ENCODE peak calls at places on chromosomes 13 and 19, in five cellular contexts. A, B, J, F and U are unnamed samples. For H3K36me3 and H3K27me3, the result is how much of the 10 kb centered on the place peaks cover.

GRCh38 chr13:108679989-108680388 is 50.6 kb downstream of the MYO16 start:
- DNase-seq in B (no peak), A (no peak), F (no peak), J (no peak), U (no peak)

GRCh38 chr13:86446311-86446710 is 647.1 kb upstream of the SLITRK6 start:
- DNase-seq in B (no peak), A (no peak), J (no peak), F (no peak), U (no peak)

GRCh38 chr19:23203841-23204344 is 46.3 kb downstream of the ZNF724 start:
- DNase-seq in F (no peak), J (no peak), B (no peak), A (no peak), U (no peak)

GRCh38 chr19:1171755-1172352 is 2.2 kb downstream of the SBNO2 start:
- DNase-seq in F (no peak), J (no peak), B (no peak), A (no peak), U (no peak)

GRCh38 chr13:50593228-50593627 is 250.3 kb downstream of the DLEU7 start:
- DNase-seq in B (no peak), J (no peak), A (no peak), F (no peak), U (no peak)

GRCh38 chr13:29852464-29853054 is 2.1 kb upstream of the UBL3 start:
- DNase-seq in J (no peak), B (no peak), F (no peak), A (peak), U (no peak)

GRCh38 chr13:112971288-112971643 is 2.3 kb downstream of the MCF2L start:
- DNase-seq in F (no peak), B (no peak), A (no peak), J (no peak), U (no peak)

GRCh38 chr19:4064551-4065260 is 2.0 kb downstream of the ZBTB7A start:
- DNase-seq in A (no peak), J (peak), F (no peak), B (peak), U (peak)

GRCh38 chr13:70384156-70384555 is 275.9 kb upstream of the KLHL1 start:
- DNase-seq in B (no peak), A (no peak), F (no peak), J (no peak), U (no peak)

GRCh38 chr13:23470706-23471610 is 37.5 kb upstream of the SACS start:
- DNase-seq in F (no peak), B (no peak), A (no peak), J (no peak), U (no peak)

GRCh38 chr13:43879323-43880181 is at the start of the genes CCDC122 and LACC1:
- DNase-seq in F (peak), A (peak), J (peak), B (peak), U (peak)

GRCh38 chr19:55640043-55640576 is 692 bp upstream of the ZNF580 start:
- DNase-seq in B (peak), A (peak), J (peak), F (no peak), U (peak)

GRCh38 chr19:15430526-15431120 is 11.8 kb upstream of the AKAP8L start:
- DNase-seq in A (no peak), F (no peak), B (no peak), J (no peak), U (no peak)
- H3K36me3 ChIP-seq in A (under half), F (under half), B (under half), J (under half), U (under half)

GRCh38 chr13:49060698-49061387 is 85.1 kb downstream of the FNDC3A start:
- DNase-seq in J (no peak), B (no peak), F (no peak), A (no peak), U (no peak)

GRCh38 chr13:49062297-49062896 is 86.7 kb downstream of the FNDC3A start:
- DNase-seq in F (no peak), J (no peak), B (no peak), A (no peak), U (no peak)

GRCh38 chr13:49064459-49064858 is 88.7 kb downstream of the FNDC3A start:
- DNase-seq in J (no peak), F (no peak), A (no peak), B (no peak), U (no peak)

GRCh38 chr13:49066856-49067255 is 91.1 kb downstream of the FNDC3A start:
- DNase-seq in F (no peak), J (no peak), B (no peak), A (no peak), U (no peak)

DNA sequence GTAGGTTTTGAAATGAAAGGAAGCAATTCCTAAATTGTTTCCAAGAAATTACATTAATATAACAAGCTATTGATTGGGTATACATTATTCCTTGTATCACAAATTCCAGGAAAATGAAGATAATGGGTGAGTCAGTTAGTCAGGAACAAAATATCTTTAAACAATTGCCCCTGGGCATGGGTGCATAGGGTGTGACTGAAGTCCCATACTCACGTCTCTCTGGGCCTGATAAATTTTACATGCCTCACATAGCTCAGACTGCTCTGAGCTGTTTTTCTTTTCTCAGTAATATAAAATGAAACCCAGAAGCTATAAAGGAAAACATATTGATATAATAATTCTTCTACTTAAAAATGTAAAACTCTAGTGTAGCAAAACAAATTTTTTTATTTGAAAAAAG is 87.8 kb downstream of the FNDC3A start:
- DNase-seq in A (no peak), B (no peak), F (no peak), J (no peak), U (no peak)
- H3K4me3 ChIP-seq in A (no peak), B (no peak), F (no peak), J (no peak), U (no peak)

GRCh38 chr19:43797118-43797517 is 5.1 kb downstream of the LYPD5 start:
- DNase-seq in B (no peak), F (no peak), A (no peak), J (no peak), U (no peak)

GRCh38 chr19:43797556-43797955 is 4.7 kb downstream of the LYPD5 start:
- DNase-seq in A (no peak), B (no peak), J (no peak), F (no peak), U (no peak)

GRCh38 chr19:43798546-43799409 is 3.5 kb downstream of the LYPD5 start:
- DNase-seq in B (peak), A (no peak), F (no peak), J (peak), U (no peak)

GRCh38 chr19:43798026-43798545 is 4.2 kb downstream of the LYPD5 start:
- DNase-seq in J (no peak), A (no peak), F (no peak), B (no peak), U (no peak)

DNA sequence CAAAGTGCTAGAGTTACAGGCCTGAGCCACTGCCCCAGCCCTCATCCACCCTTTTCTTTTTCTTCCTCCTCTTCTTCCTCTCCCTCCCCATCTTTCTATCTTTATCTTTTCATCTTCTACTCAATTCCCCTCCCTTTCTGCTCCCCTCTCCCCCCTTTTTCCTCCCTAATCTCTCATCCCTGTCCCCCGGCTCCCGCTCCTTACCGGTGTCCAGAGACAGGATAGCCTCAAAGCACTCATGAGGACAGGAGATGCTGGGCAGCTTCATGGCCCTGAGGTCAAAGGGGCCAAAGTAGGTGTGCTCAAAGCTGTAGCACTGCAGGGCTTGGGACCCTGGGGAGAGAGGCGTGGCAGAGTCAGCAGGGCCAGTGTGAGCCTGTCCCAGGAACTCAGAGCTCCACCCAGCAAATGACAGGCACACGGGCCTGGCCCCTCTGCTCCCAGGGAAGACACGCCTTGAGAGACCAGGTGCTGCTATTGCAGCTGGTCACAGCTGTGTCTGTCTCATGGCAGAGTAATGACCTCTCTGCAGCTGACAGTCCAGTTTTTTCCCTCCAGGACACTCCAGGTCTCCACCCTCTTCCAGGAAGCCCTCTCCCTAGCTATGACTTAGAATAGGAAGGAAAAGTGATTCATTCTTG is 2.6 kb downstream of the LYPD5 start:
- DNase-seq in B (no peak), F (no peak), A (no peak), J (no peak), U (no peak)
- H3K27me3 ChIP-seq in B (under half), F (under half), A (under half), J (under half), U (under half)

DNA sequence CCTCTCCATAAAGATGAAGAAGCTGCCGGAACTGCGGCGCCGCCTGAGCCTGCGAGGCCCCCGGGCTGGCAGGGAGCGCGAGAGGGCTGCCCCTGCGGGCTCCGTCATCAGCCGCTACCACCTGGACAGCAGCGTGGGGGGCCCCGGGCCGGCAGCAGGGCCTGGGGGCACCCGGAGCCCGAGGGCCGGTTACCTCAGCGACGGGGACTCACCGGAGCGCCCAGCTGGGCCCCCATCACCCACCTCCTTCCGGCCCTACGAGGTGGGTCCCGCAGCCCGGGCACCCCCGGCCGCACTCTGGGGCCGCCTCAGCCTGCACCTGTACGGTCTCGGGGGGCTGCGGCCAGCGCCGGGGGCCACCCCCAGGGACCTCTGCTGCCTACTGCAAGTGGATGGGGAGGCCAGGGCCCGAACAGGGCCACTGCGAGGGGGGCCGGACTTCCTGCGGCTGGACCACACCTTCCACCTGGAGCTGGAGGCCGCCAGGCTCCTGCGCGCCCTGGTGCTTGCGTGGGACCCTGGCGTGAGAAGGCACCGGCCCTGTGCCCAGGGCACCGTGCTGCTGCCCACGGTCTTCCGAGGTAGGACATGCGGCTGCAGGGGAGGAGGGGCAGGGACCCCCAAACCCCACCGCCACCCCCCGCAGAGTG is 2.7 kb downstream of the SYDE1 start:
- DNase-seq in F (no peak), A (no peak), J (no peak), B (no peak), U (no peak)
- H3K36me3 ChIP-seq in F (under half), A (under half), J (under half), B (under half), U (under half)

GRCh38 chr19:7652061-7652641 is 15.2 kb downstream of the STXBP2 start:
- DNase-seq in B (peak), F (no peak), A (peak), J (peak), U (peak)
- H3K4me3 ChIP-seq in B (peak), F (no peak), A (no peak), J (no peak), U (peak)

DNA sequence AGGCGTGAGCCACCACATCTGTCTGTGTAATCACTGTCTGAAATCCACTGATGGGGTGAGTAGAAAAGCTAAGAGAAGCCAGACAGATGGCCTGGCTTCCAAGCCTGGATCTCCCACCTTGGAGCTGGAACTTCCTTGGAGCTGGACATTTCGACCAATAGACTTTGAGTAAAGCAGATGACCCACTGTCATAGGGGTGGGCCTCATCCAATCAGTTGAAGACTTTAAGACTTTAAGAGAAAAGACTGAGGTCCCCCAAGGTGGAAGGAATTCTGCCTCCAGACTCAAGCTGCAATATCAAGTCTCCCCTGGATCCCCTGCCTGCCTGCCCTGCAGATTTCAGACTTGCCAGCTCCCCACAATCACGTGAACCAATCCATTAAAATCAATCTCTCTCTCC is 20.7 kb downstream of the VSTM1 start:
- DNase-seq in J (no peak), F (no peak), B (no peak), A (no peak), U (no peak)
- H3K27me3 ChIP-seq in J (under half), F (under half), B (under half), A (under half), U (under half)

GRCh38 chr19:42229855-42230331 is 9.8 kb downstream of the ZNF526 start:
- DNase-seq in B (no peak), A (no peak), J (no peak), F (no peak), U (no peak)
- H3K36me3 ChIP-seq in B (half or more), A (under half), J (half or more), F (half or more), U (under half)